ENCODE peak calls at places on chromosomes 13 and 19, in five cellular contexts. B is tibial nerve, Q is body of pancreas, D is small intestine, F is OCI-LY7. Z is an unnamed sample.

GRCh38 chr19:53294786-53295441 is 27.4 kb upstream of the VN1R4 start:
- DNase-seq in B (no peak), Q (no peak), D (no peak), F (no peak), Z (no peak)

GRCh38 chr13:45783346-45784043 is 68.1 kb downstream of the SIAH3 start:
- DNase-seq in B (no peak), Q (no peak), D (no peak), F (no peak), Z (no peak)

GRCh38 chr19:46431824-46432223 is 3.1 kb upstream of the PNMA8C start:
- DNase-seq in B (no peak), Q (peak; percentile 34), D (no peak), F (peak; percentile 90), Z (no peak)

GRCh38 chr19:8334458-8335342 is 8.4 kb downstream of the KANK3 start:
- DNase-seq in B (no peak), Q (peak; percentile 49), D (peak; percentile 67), F (no peak), Z (no peak)

GRCh38 chr19:12778020-12778904 is 2.9 kb upstream of the HOOK2 start:
- DNase-seq in B (peak; percentile 63), Q (peak; percentile 95), D (peak; percentile 64), F (peak; percentile 55), Z (no peak)

GRCh38 chr13:53343345-53343744 is 314.7 kb downstream of the OLFM4 start:
- DNase-seq in B (no peak), Q (no peak), D (no peak), F (no peak), Z (peak; percentile 47)

GRCh38 chr13:72290962-72291681 is 424.1 kb upstream of the DACH1 start:
- DNase-seq in B (no peak), Q (no peak), D (no peak), F (no peak), Z (peak; percentile 7)

GRCh38 chr13:64371045-64371444 is 2859.1 kb downstream of the PCDH9 start:
- DNase-seq in B (no peak), Q (no peak), D (no peak), F (no peak), Z (no peak)

GRCh38 chr13:50075619-50076097 is 60.4 kb downstream of the KCNRG start:
- DNase-seq in B (no peak), Q (no peak), D (no peak), F (peak; percentile 62), Z (no peak)

GRCh38 chr19:42333018-42333417 is 7.6 kb downstream of the MEGF8 start:
- DNase-seq in B (no peak), Q (no peak), D (no peak), F (no peak), Z (no peak)

GRCh38 chr13:28161370-28161769 is 23.0 kb downstream of the PAN3 start:
- DNase-seq in B (no peak), Q (no peak), D (peak; percentile 95), F (no peak), Z (no peak)

GRCh38 chr19:35249848-35250711 is 1.3 kb downstream of the LSR start:
- DNase-seq in B (no peak), Q (no peak), D (no peak), F (no peak), Z (no peak)

GRCh38 chr19:10975374-10976036 is 14.7 kb downstream of the SMARCA4 start:
- DNase-seq in B (peak; percentile 48), Q (peak; percentile 44), D (peak; percentile 37), F (no peak), Z (no peak)

GRCh38 chr13:80962855-80963254 is 621.9 kb upstream of the SPRY2 start:
- DNase-seq in B (no peak), Q (no peak), D (no peak), F (no peak), Z (no peak)

GRCh38 chr13:109870281-109871017 is 84.1 kb upstream of the IRS2 start:
- DNase-seq in B (no peak), Q (no peak), D (peak; percentile 69), F (no peak), Z (no peak)

GRCh38 chr13:96090240-96091101 is 564 bp downstream of the HS6ST3 start:
- DNase-seq in B (no peak), Q (peak; percentile 16), D (no peak), F (no peak), Z (no peak)

GRCh38 chr13:99536023-99536422 is 34.8 kb downstream of the TM9SF2 start:
- DNase-seq in B (no peak), Q (no peak), D (no peak), F (no peak), Z (no peak)

GRCh38 chr13:99545979-99546378 is 44.7 kb downstream of the TM9SF2 start:
- DNase-seq in B (no peak), Q (no peak), D (no peak), F (no peak), Z (no peak)

GRCh38 chr13:99542788-99543406 is 41.6 kb downstream of the TM9SF2 start:
- DNase-seq in B (no peak), Q (no peak), D (no peak), F (peak; percentile 62), Z (no peak)

DNA sequence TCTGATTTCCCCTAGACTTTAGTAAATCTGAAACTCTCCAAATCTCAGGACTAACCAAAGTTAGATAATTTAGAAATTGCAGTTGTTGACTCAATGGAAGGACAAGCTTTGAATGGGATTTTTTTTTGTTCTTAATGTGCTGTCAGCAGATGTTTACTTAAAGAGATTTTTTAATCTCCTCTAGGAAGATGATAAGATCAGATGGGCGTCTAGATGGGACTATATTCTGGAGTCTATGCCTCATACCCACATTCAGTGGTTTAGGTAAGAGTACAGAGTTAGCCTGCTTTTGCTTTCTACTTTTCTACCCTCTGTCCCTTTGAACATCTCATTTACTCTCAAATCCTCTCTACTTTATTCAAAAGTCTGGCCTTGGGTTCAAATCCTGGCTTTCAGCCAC is 39.3 kb downstream of the TM9SF2 start:
- DNase-seq in B (no peak), Q (no peak), D (no peak), F (no peak), Z (no peak)
- H3K4me1 ChIP-seq in B (no peaks in the 10 kb centered on the region), Q (no peaks in the 10 kb centered on the region), D (no peaks in the 10 kb centered on the region), F (peaks cover 17% of the 10 kb centered on the region), Z (no peaks in the 10 kb centered on the region)

GRCh38 chr19:2701361-2702169 is 929 bp downstream of the GNG7 start:
- DNase-seq in B (no peak), Q (no peak), D (no peak), F (no peak), Z (no peak)

GRCh38 chr19:2702170-2703076 is at the start of gene GNG7:
- DNase-seq in B (peak; percentile 84), Q (peak; percentile 97), D (peak; percentile 84), F (peak; percentile 95), Z (peak; percentile 60)

GRCh38 chr19:2703077-2703437 is 563 bp upstream of the GNG7 start:
- DNase-seq in B (no peak), Q (no peak), D (no peak), F (no peak), Z (no peak)

GRCh38 chr19:2703691-2704216 is 1.3 kb upstream of the GNG7 start:
- DNase-seq in B (no peak), Q (no peak), D (no peak), F (no peak), Z (no peak)

DNA sequence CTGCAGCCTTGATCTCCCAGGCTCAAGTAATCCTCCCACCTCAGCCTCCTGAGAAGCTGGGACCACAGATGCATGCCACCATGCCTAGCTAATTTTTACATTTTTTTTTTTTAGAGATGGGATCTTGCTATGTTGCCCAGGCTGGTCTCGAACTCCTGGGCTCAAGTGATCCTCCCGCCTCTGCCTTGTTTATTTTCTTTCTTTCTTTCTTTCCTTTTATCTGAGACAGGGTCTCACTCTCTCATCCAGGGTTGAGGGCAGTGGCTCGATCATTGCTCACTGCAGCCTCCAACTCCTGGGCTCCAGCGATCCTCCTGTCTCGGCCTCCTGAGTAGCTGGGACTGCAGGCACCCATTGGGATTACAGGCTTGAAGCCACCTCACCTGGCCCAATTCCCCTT is 3.8 kb upstream of the GNG7 start:
- DNase-seq in B (no peak), Q (no peak), D (no peak), F (no peak), Z (no peak)
- H3K27ac ChIP-seq in B (no peak overlapping the region), Q (no peak overlapping the region), D (no peak overlapping the region), F (no peak overlapping the region), Z (no peak overlapping the region)

DNA sequence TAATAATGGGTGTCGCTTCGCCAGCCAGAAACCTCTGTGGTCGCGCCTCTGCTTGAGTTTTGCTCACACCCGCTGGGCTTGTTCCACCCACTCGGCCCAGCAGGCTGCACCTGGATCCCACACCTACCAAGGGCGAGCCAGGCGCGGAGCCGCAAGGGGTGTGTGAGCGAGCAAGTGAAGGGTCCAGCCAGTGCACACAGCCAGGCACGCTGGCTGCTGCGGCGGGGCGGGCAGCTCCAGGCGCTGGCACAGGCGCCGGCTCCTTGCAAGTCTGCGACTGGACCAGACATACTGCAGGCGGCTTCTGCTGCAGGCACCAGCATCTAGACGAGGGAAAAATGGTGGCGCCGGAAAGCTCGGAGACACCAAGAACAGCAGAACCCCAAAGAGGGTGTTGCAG is 1.8 kb upstream of the ZNF256 start:
- DNase-seq in B (no peak), Q (no peak), D (no peak), F (no peak), Z (no peak)
- H3K4me1 ChIP-seq in B (no peaks in the 10 kb centered on the region), Q (peaks cover 10% of the 10 kb centered on the region), D (peaks cover 8% of the 10 kb centered on the region), F (peaks cover 12% of the 10 kb centered on the region), Z (no peaks in the 10 kb centered on the region)

DNA sequence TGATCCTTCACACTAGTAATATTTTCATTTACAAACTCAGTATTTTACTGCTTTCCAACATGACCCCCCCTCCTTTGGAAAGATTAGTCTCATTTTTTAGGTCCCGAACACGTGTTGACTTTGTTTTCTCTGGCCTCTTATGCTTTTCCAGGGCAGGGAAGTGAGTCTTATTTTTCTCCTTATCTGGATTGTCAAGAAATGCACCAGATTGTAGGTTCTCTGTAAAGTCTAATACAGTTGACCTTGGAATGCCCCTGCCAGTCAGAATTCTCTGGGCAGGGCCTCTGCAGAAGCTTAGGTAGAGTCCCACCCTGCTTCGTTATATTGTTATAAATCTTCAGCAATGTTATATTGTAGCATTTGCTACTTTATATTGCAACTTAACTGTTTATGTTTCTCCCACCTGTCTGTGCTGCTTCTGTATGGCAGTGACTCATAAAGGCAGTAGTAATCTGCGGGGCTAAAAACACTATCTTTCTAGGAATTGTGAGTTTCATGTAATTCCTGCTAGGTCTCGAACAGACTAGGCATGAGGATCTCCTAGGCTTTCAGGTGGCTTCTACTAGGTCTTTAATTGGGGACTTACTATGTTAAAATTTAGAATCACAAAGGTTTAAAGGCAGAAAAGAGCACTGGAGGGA is 2.0 kb downstream of the TDRD3 start:
- DNase-seq in B (no peak), Q (peak; percentile 16), D (peak; percentile 31), F (no peak), Z (no peak)
- H3K27ac ChIP-seq in B (peak overlapping the region; percentile 98), Q (peak overlapping the region; percentile 95), D (peak overlapping the region; percentile 55), F (no peak overlapping the region), Z (no peak overlapping the region)

DNA sequence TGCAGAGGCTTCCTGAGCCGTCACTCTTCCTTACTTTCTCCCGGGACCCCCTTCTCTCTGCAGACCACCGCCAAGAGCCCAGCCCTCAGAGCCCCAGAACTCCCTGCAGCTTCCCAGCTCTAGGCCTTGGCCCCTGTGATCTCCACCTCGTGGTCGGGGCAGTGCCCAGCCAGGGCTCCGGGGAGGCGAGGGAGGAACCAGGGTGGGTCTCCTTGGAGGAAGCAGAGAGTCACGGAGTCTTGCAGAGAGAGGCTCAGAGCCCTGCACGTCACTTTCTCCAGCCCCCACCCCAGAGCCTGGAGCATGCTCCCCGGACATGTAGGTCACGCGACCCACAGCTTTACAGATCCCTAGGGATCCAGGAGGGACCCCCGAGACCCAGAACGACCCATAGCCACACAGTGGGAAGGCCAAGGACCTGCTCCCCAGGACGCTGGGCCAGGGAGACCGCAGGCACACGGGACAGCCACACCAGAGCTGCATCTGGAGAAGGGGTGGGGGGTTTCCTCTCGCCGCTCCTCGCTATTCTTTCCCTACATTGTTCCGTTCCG is 11.9 kb downstream of the GADD45B start:
- DNase-seq in B (no peak), Q (no peak), D (no peak), F (no peak), Z (no peak)
- H3K4me1 ChIP-seq in B (peaks cover 15% of the 10 kb centered on the region), Q (peaks cover 35% of the 10 kb centered on the region), D (peaks cover 5% of the 10 kb centered on the region), F (peaks cover 71% of the 10 kb centered on the region), Z (no peaks in the 10 kb centered on the region)

Z was measured in iPS DF 6.9.